ENCODE peak calls at places on chromosomes 13 and 19, in six cellular contexts. V, T, M, C, J and A are unnamed samples.

GRCh38 chr13:31090096-31090495 is 71.6 kb downstream of the HSPH1 start:
- DNase-seq in V (no peak), T (no peak), M (no peak), C (no peak), J (no peak), A (no peak)

GRCh38 chr13:25725104-25725503 is 326.7 kb downstream of the SHISA2 start:
- DNase-seq in V (no peak), T (no peak), M (no peak), C (no peak), J (no peak), A (no peak)

GRCh38 chr19:46821512-46822359 is 28.9 kb downstream of the AP2S1 start:
- DNase-seq in V (no peak), T (no peak), M (no peak), C (no peak), J (no peak), A (no peak)

GRCh38 chr19:40237791-40238190 is 11.3 kb upstream of the CCNP start:
- DNase-seq in V (no peak), T (no peak), M (no peak), C (no peak), J (no peak), A (no peak)

GRCh38 chr13:28586585-28587540 is 72.1 kb upstream of the POMP start:
- DNase-seq in V (no peak), T (no peak), M (no peak), C (no peak), J (no peak), A (no peak)

GRCh38 chr13:43132228-43132627 is 108.8 kb downstream of the DNAJC15 start:
- DNase-seq in V (peak; percentile 35), T (peak; percentile 52), M (peak; percentile 27), C (no peak), J (no peak), A (no peak)

GRCh38 chr13:95957331-95957730 is 95.9 kb downstream of the UGGT2 start:
- DNase-seq in V (no peak), T (no peak), M (no peak), C (no peak), J (no peak), A (no peak)

GRCh38 chr19:14059093-14059480 is 2.8 kb downstream of the PALM3 start:
- DNase-seq in V (no peak), T (no peak), M (no peak), C (peak; percentile 61), J (no peak), A (peak; percentile 66)

GRCh38 chr19:18167975-18168645 is 5.5 kb upstream of the IFI30 start:
- DNase-seq in V (no peak), T (no peak), M (no peak), C (peak; percentile 80), J (no peak), A (peak; percentile 94)

GRCh38 chr19:31054430-31054829 is 294.8 kb downstream of the TSHZ3 start:
- DNase-seq in V (no peak), T (no peak), M (peak; percentile 70), C (no peak), J (no peak), A (peak; percentile 44)

GRCh38 chr19:10260141-10260584 is 8.1 kb downstream of the MRPL4 start:
- DNase-seq in V (peak; percentile 23), T (peak; percentile 30), M (no peak), C (no peak), J (no peak), A (no peak)

GRCh38 chr19:50358483-50359431 is 6.7 kb downstream of the NAPSA start:
- DNase-seq in V (no peak), T (no peak), M (no peak), C (peak; percentile 96), J (peak; percentile 48), A (peak; percentile 89)

GRCh38 chr19:17579523-17580244 is 24.2 kb downstream of the COLGALT1 start:
- DNase-seq in V (peak; percentile 90), T (no peak), M (peak; percentile 87), C (peak; percentile 87), J (no peak), A (peak; percentile 92)

DNA sequence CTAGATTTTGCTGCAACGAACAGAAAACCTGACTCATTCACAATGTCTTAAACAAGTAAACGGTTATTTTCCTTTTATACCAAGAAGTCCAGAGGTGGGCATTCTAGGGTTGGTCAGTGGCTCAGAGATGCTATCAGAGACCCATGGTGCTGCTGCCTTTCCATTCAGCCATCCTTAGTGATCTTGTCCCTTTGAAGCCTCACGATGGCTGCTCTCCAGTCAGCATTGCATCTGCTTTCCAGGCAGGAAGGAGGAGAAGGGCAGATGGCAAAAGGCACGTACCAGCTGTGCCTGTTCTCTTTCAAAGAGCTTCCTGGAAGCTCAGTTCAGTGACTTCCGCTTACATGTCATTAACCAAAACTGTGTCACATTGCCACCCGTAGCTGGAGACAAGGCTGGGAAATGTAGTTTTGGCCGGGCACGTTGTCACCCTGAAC is 30.1 kb downstream of the WDFY2 start:
- DNase-seq in V (no peak), T (no peak), M (no peak), C (no peak), J (peak; percentile 56), A (peak; percentile 64)
- H3K4me3 ChIP-seq in V (no peak overlapping the region), T (no peak overlapping the region), M (no peak overlapping the region), C (no peak overlapping the region), J (peak overlapping the region; percentile 53), A (no peak overlapping the region)

GRCh38 chr13:100388923-100389322 is 199.7 kb downstream of the GGACT start:
- DNase-seq in V (no peak), T (no peak), M (no peak), C (no peak), J (no peak), A (no peak)
- TF ChIP-seq YY1 in V (no peak), T (no peak), M (no peak), C (no peak), J (no peak), A (no peak)

DNA sequence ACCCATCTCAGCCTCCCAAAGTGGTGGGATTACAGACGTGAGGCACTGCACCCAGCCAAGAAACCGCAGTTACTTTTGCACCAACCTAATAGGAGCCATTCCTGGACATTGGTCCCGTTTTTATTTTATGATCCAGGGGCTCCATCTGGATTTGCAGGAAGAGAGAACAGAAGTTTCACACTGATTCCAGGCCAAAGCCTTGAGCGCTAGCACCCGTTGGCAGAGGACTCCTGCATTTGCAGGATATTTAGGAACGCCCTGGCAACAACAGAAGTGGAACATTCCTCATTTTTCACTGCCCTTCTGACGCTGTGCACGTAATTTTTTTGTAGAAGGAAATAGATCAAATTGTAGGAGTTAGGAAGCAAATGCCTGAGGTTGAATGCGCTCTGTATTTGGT is 11.7 kb upstream of the SULT2A1 start:
- DNase-seq in V (no peak), T (no peak), M (no peak), C (no peak), J (no peak), A (no peak)
- TF ChIP-seq CTCF in V (no peak), T (no peak), M (no peak), C (no peak), J (no peak), A (no peak)

GRCh38 chr19:7872306-7873204 is 1.6 kb downstream of the PRR36 start:
- DNase-seq in V (no peak), T (no peak), M (no peak), C (no peak), J (no peak), A (no peak)

GRCh38 chr19:7873304-7874079 is 698 bp downstream of the PRR36 start:
- DNase-seq in V (no peak), T (no peak), M (no peak), C (no peak), J (no peak), A (no peak)

GRCh38 chr19:7871530-7872305 is 2.5 kb downstream of the PRR36 start:
- DNase-seq in V (peak; percentile 96), T (peak; percentile 83), M (peak; percentile 96), C (peak; percentile 82), J (peak; percentile 38), A (peak; percentile 83)

GRCh38 chr19:7874857-7875393 is 735 bp upstream of the PRR36 start:
- DNase-seq in V (no peak), T (no peak), M (no peak), C (no peak), J (no peak), A (no peak)

DNA sequence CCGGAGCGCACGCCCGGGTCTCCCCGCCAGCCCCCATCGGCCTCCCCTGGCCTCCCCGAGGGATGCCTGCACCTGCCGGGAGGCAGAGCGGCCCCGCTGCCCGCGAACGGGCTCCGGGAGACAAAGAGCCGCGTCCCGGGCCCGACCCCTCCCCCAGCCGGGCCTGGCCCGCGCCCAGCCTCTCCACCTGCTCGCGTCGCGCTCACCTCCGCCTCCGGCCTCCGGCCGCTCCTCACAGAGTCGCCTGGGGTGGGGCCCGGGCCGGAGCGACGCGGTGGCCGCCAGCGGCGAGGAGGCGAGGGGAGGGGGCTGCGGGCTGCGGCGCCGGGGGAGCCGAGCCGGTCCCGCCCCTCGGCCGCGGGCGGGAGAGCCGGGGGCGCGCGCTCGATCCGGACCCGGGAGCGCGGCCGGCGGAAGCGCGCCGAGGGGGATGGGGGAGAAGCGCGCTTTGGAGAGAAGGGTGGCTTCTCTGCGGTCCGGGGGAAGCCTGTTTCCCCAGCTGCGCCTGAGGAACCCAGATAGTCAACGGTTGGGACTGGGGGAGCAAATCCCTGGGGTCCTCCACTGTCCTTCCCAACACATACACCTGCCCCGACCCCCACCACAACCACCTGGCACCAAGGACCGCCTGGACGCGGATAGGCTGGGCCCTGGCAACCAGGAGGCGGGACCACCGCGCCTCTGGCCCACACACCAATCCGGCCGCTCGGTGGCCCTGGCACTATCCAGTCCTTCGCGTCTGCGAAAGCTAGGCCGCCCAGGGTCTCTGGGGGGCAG is at the start of gene PRR36:
- DNase-seq in V (no peak), T (peak; percentile 58), M (no peak), C (peak; percentile 43), J (no peak), A (peak; percentile 93)
- H3K4me3 ChIP-seq in V (peak within 1 kb of the TSS; percentile 46), T (peak within 1 kb of the TSS; percentile 56), M (peak within 1 kb of the TSS; percentile 98), C (peak within 1 kb of the TSS; percentile 31), J (no peak within 1 kb of the TSS), A (peak within 1 kb of the TSS; percentile 59)

GRCh38 chr19:38769635-38770211 is 3.6 kb downstream of the LGALS7 start:
- DNase-seq in V (peak; percentile 19), T (no peak), M (no peak), C (peak; percentile 73), J (no peak), A (peak; percentile 83)
- TF ChIP-seq YY1 in V (no peak), T (no peak), M (no peak), C (no peak), J (no peak), A (no peak)

DNA sequence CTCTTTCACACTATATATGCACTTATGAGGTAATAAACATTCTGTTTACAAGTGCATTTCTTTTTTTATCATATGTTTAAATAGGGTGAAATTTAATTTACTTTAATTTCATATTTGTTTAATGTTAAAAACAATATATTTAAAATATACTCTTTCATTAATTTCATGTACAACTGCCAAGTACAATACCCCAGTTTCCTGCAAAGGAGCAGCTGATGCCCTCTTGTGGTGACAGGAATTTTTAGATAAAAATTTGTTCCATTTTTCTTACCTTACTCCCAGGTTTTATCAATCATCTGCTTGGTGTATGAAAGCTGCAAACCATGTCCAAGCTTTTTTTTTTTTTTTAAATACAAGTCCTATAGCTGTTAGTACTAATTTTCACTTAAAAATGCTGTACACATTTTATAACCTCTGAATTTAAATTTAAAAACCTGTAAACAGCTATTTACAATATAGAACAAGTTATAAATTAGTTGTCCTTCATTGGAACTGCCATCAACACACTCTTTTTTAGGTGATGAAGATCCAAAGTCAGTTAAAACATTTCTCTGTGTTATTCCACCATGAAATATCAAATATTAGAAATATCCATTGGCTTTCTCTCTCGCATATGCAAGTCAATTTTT is 4.9 kb downstream of the PCDH20 start:
- DNase-seq in V (peak; percentile 2), T (peak; percentile 5), M (no peak), C (no peak), J (no peak), A (peak; percentile 44)
- TF ChIP-seq CTCF in V (peak; percentile 44), T (peak; percentile 21), M (peak; percentile 45), C (no peak), J (peak; percentile 54), A (peak; percentile 62)

GRCh38 chr19:12567951-12568350 is 16.7 kb upstream of the ZNF564 start:
- DNase-seq in V (no peak), T (no peak), M (no peak), C (no peak), J (no peak), A (no peak)
- H3K4me3 ChIP-seq in V (no peak overlapping the region), T (no peak overlapping the region), M (no peak overlapping the region), C (no peak overlapping the region), J (no peak overlapping the region), A (no peak overlapping the region)